ENCODE peak calls at places on chromosomes 12 and 14, in eight cellular contexts. R is OCI-LY7, E is right atrium auricular region, L is gastrocnemius medialis, T is transverse colon, N is hepatocyte, V is kidney, P is astrocyte of the cerebellum. H is an unnamed sample.

GRCh38 chr14:81172881-81173280 is 47.9 kb downstream of the GTF2A1 start:
- DNase-seq in V (no peak), E (no peak), R (peak), P (no peak), T (no peak), N (no peak), L (no peak), H (no peak)

GRCh38 chr14:77259025-77259715 is 11.8 kb downstream of the NGB start:
- DNase-seq in N (no peak), T (no peak), E (no peak), V (peak), L (no peak), P (no peak), R (no peak), H (no peak)

GRCh38 chr12:95057431-95057830 is 16.0 kb downstream of the NR2C1 start:
- DNase-seq in R (no peak), T (no peak), N (no peak), P (peak), E (no peak), V (no peak), L (no peak), H (no peak)

GRCh38 chr14:51869426-51870113 is 9.2 kb downstream of the GNG2 start:
- DNase-seq in P (no peak), R (no peak), N (no peak), V (no peak), T (no peak), L (no peak), E (no peak), H (no peak)

GRCh38 chr12:93072340-93072739 is 143.2 kb upstream of the EEA1 start:
- DNase-seq in L (no peak), P (no peak), T (no peak), V (no peak), N (no peak), E (no peak), R (no peak), H (no peak)

GRCh38 chr12:97977870-97978269 is 515.3 kb downstream of the RMST start:
- DNase-seq in P (no peak), T (no peak), L (no peak), V (no peak), E (no peak), R (no peak), N (no peak), H (no peak)

GRCh38 chr14:73264896-73265720 is 27.8 kb downstream of the PAPLN start:
- DNase-seq in P (no peak), T (no peak), E (no peak), L (no peak), R (no peak), N (no peak), V (no peak), H (no peak)

GRCh38 chr14:75119056-75119455 is 7.8 kb downstream of the NEK9 start:
- DNase-seq in L (no peak), V (no peak), T (no peak), R (no peak), E (no peak), N (no peak), P (no peak), H (no peak)

GRCh38 chr12:6871052-6871957 is 1.8 kb downstream of the SPSB2 start:
- DNase-seq in L (no peak), P (no peak), T (peak), E (no peak), V (peak), N (peak), R (peak), H (no peak)

GRCh38 chr14:63988579-63988978 is 135.8 kb downstream of the SYNE2 start:
- DNase-seq in T (no peak), V (no peak), E (no peak), L (no peak), P (no peak), R (no peak), N (no peak), H (no peak)

GRCh38 chr14:92729632-92730358 is 18.6 kb downstream of the LGMN start:
- DNase-seq in T (no peak), L (no peak), V (no peak), N (no peak), R (no peak), E (no peak), P (peak), H (peak)

DNA sequence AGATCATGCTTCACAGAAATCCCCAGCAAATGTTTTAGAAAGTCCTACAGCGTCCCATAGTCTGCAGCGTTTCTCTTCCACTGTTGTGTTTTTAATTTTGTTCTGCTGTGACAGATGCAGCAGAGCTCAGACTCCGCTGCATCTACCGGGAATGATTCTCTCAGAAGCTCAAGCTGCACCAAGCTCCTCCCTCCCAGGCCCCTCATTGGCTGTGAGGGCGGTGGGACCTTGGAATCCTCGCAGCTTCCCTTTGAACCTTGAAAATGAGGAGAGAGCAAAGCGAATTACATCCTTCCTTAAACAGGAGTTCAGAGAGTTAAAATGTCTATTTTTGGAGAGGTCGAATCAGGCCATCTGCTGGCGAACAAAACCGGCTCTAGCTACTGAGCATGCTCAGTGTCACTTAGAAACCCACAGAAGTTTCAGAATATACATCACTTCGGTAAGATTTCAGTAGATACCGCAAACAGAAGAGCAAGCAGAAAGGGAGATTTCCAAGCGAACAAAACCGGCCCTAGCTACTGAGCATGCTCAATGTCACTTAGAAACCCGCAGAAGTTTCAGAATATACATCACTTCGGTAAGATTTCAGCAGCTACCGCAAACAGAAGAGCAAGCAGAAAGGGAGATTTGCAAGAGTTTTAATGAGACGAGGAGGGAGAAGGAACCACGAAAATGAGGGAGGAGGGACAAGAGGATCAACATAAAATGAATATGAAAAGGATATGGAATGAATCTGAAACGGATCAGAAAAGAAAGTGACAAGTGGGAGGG is at the start of gene ABCD2:
- DNase-seq in R (peak), P (peak), V (no peak), N (peak), E (peak), L (peak), T (peak), H (peak)
- TF ChIP-seq CTCF in R (peak), P (peak), V (no peak), N (no peak), E (no peak), L (no peak), T (no peak), H (peak)

DNA sequence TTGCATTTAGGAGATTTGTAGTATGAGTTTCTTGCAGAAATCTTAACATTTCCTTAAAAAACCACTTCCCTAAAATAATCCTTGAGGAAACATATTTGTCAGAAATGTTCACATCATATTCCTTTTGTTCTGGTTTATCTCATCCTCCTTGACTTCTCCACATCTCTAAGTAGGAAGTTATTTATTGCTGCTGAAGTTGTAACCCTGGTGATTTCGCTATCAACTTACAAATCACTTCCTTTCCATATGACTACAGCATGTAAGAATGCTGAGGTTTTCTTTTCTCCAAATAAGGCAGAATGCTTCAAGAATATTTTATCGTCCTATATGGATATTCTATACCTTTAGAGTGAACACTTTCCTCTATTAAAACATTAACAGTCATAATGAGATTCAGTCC is 751.7 kb downstream of the NRXN3 start:
- DNase-seq in L (no peak), T (no peak), P (peak), N (no peak), R (no peak), V (no peak), E (no peak), H (no peak)
- TF ChIP-seq CTCF in L (no peak), T (no peak), P (no peak), N (no peak), R (no peak), V (no peak), E (no peak), H (no peak)

GRCh38 chr12:47837190-47838171 is 17.8 kb upstream of the HDAC7 start:
- DNase-seq in R (peak), E (no peak), T (peak), N (peak), V (no peak), L (peak), P (peak), H (peak)
- TF ChIP-seq CTCF in R (peak), E (peak), T (peak), N (peak), V (peak), L (peak), P (peak), H (peak)

GRCh38 chr12:50166776-50167025 is 468 bp downstream of the CERS5 start:
- DNase-seq in L (no peak), V (no peak), N (no peak), R (no peak), E (peak), T (no peak), P (no peak), H (no peak)

GRCh38 chr12:50164963-50165362 is 2.2 kb downstream of the CERS5 start:
- DNase-seq in R (no peak), E (no peak), P (no peak), T (no peak), L (no peak), N (no peak), V (no peak), H (no peak)

GRCh38 chr12:50162225-50162624 is 4.9 kb downstream of the CERS5 start:
- DNase-seq in E (no peak), P (no peak), T (no peak), L (no peak), V (no peak), R (no peak), N (peak), H (no peak)

GRCh38 chr12:50167026-50167742 is at the start of gene CERS5:
- DNase-seq in L (peak), P (peak), E (peak), T (peak), V (peak), N (peak), R (peak), H (peak)
- TF ChIP-seq CTCF in L (peak), P (no peak), E (no peak), T (peak), V (peak), N (no peak), R (no peak), H (no peak)

GRCh38 chr12:91763654-91764439 is 381.8 kb downstream of the BTG1 start:
- DNase-seq in T (no peak), P (no peak), N (no peak), V (no peak), E (no peak), L (no peak), R (no peak), H (no peak)

GRCh38 chr12:91766454-91766853 is 379.2 kb downstream of the BTG1 start:
- DNase-seq in V (no peak), N (no peak), R (no peak), E (no peak), T (no peak), P (no peak), L (no peak), H (no peak)

GRCh38 chr12:91772411-91772810 is 373.2 kb downstream of the BTG1 start:
- DNase-seq in V (no peak), P (no peak), R (no peak), T (no peak), E (no peak), N (no peak), L (no peak), H (no peak)

GRCh38 chr12:91769736-91770135 is 375.9 kb downstream of the BTG1 start:
- DNase-seq in V (no peak), N (no peak), E (no peak), L (no peak), P (no peak), T (no peak), R (no peak), H (no peak)

DNA sequence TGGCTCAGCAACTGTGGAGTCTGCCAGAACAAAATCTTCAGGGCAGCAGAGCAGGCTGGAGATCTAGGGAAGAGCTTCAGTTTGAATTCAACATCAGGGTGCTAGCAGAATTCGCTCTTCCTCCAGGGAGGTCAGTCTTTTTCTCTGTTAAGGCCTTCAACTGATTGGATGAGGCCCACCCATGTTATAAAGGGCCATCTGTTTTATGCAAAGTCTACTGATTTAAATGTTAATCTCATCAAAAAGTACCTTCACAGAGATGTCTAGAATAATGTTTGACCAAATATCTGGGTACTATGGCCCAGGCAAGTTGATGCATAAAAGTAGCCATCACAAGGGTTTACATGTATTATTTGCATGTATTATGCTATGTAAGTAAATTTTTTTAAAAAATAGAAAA is 378.4 kb downstream of the BTG1 start:
- DNase-seq in R (no peak), V (no peak), T (no peak), E (no peak), N (no peak), P (no peak), L (no peak), H (no peak)
- TF ChIP-seq CTCF in R (no peak), V (no peak), T (no peak), E (no peak), N (no peak), P (no peak), L (no peak), H (no peak)

DNA sequence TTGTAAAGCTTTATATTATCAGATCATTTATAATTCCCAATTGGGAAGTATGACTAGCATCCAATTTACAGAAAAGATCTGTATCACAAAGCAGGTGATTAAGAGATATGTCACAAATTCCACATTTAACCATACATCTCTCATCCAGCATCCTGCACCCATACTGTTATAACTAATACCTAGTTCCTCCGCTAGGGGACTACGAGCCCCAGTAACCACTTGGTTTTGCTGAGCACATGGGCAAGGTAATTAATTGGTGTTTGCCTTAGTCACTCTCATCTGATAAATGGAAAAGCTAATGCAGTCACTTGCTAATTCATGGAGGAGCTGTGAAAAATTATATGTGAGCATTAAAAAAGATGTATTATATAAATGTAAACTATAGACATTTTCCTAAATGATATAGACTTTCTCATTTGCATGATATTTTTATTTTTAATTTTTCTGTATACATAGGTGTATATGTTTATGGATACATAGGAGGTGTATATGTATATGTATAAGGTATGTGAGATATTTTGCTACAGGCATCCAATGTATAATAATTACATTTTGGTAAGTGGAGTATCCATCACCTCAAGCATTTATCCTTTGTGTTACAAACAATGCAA is 1031.8 kb downstream of the GALC start:
- DNase-seq in E (no peak), L (no peak), T (no peak), V (no peak), R (no peak), N (peak), P (no peak), H (no peak)
- TF ChIP-seq CTCF in E (no peak), L (no peak), T (no peak), V (no peak), R (no peak), N (peak), P (peak), H (no peak)

GRCh38 chr12:132572801-132573760 is 37.3 kb downstream of the LRCOL1 start:
- DNase-seq in V (no peak), T (no peak), R (no peak), L (no peak), P (no peak), E (no peak), N (no peak), H (no peak)

GRCh38 chr12:132571598-132571997 is 38.8 kb downstream of the LRCOL1 start:
- DNase-seq in R (no peak), L (no peak), E (no peak), N (no peak), V (no peak), T (no peak), P (no peak), H (no peak)

GRCh38 chr12:132570635-132571034 is 39.7 kb downstream of the LRCOL1 start:
- DNase-seq in V (no peak), P (no peak), N (no peak), T (no peak), E (no peak), R (no peak), L (no peak), H (no peak)

GRCh38 chr12:132571051-132571450 is 39.3 kb downstream of the LRCOL1 start:
- DNase-seq in R (no peak), L (no peak), E (no peak), N (no peak), P (no peak), V (no peak), T (no peak), H (no peak)

DNA sequence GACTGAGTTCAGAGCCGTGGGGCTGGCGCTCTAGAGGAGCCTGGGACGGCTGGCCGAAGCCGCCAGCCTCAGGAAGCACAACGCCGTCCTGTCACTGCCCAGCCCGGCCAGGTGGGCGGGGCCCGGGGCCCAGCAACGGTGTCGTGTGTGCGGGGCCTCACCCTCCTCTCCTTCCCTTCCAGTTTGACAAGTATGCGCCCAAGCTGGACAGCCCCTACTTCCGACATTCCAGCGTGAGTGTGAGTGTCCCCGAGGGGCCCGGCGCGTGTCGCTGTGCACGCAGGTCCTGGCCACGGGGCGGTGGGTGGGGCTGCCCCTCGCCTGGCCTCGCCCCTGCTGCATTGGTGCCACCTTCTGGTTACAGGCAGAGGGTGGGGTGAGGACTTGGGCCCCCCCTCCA is 38.3 kb downstream of the LRCOL1 start:
- DNase-seq in T (no peak), V (no peak), L (no peak), R (no peak), N (peak), P (no peak), E (no peak), H (no peak)
- TF ChIP-seq CTCF in T (no peak), V (no peak), L (no peak), R (no peak), N (no peak), P (no peak), E (no peak), H (no peak)

DNA sequence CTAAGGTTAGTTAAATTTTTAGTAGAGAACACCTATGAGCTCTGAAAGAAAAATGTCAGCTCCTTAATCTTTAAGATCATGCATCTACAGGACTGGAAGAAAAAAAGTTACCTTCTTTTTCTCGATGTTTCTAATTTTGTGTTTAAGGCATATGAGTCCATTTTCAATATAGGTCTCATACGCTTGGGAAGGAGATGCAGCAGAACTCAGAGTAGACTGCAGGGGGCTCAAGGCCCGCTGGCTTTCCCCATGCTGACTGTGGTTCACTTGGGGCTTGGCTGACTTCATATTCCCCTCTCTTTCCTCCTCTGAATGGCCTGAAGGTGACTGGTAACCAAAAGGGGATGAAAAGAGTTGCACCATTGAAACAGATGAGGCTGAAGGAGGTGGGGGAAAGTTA is 1.5 kb downstream of the CAPRIN2 start:
- DNase-seq in P (peak), V (no peak), E (no peak), T (no peak), L (no peak), R (peak), N (peak), H (peak)
- TF ChIP-seq CTCF in P (peak), V (no peak), E (no peak), T (no peak), L (peak), R (peak), N (peak), H (no peak)

DNA sequence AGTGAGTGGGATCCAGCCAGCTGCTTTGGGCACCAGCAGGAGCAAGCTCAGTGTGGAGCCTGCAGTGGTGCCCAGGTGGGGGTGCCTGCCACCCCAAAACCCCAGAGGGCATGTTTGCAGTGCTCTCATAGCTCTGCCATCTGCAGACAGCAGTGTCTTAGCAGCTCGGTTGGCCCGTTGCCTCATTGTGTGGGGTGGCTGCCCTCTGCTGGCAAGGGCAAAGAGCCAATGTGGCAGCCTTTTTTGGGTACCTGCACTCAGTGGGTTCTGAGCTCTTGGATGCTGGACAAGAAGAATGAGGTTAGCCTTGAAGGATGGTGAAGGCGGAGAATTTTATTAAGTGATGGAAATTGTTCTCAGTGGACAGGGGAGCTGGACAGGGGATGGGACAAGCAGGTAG is 52.3 kb downstream of the NEUROD4 start:
- DNase-seq in P (no peak), N (peak), R (peak), T (peak), E (no peak), L (no peak), V (peak), H (peak)
- TF ChIP-seq CTCF in P (peak), N (peak), R (peak), T (peak), E (no peak), L (peak), V (peak), H (peak)

DNA sequence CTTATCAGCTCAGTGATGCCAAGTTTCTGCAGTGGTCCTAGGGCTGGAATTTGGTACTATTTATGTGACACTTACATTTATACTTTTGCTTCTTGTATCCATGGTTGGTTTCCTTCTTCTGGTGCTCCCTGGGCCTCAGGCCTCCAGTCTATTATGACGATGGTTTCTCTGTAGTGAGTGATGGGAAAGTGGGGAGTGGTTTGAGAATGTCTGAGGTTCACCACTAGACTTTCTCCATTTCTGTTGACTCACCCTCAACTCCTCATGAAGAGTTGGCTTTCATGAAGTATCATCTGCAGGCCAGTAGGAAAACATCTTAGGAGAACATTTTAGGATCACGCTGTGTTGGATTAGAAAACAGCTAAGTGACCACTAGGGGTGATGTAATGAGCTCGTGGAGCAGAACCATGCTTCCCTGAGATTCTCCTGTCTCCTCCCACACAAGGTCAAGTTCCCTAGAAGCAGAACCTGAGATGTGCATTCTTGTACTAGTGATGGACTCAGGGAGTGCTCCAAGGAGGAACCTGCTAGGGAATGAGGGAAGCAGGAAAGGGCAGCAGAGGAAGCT is 32.1 kb downstream of the RPH3A start:
- DNase-seq in L (no peak), E (no peak), N (no peak), V (no peak), R (no peak), P (no peak), T (no peak), H (no peak)
- TF ChIP-seq CTCF in L (no peak), E (no peak), N (no peak), V (no peak), R (peak), P (no peak), T (no peak), H (no peak)